ENCODE peak calls at places on chromosomes 13 and 19, in eight cellular contexts. One of them, this sample, is unnamed.

GRCh38 chr19:3849092-3849491 is 19.7 kb downstream of the ZFR2 start:
- DNase-seq in left ventricle myocardium inferior: no peak
- DNase-seq in fibroblast of the aortic adventitia: no peak
- DNase-seq in esophagus squamous epithelium: no peak
- DNase-seq in fibroblast of lung: no peak
- DNase-seq in BJ: no peak
- DNase-seq in heart left ventricle: no peak
- DNase-seq in pancreas: no peak
- DNase-seq in this sample: no peak

GRCh38 chr19:39140594-39140993 is 15.0 kb downstream of the PAK4 start:
- DNase-seq in left ventricle myocardium inferior: no peak
- DNase-seq in fibroblast of the aortic adventitia: no peak
- DNase-seq in esophagus squamous epithelium: no peak
- DNase-seq in fibroblast of lung: no peak
- DNase-seq in BJ: no peak
- DNase-seq in heart left ventricle: no peak
- DNase-seq in pancreas: no peak
- DNase-seq in this sample: no peak

GRCh38 chr19:2457394-2458037 is 757 bp upstream of the LMNB2 start:
- DNase-seq in left ventricle myocardium inferior: no peak
- DNase-seq in fibroblast of the aortic adventitia: no peak
- DNase-seq in esophagus squamous epithelium: no peak
- DNase-seq in fibroblast of lung: no peak
- DNase-seq in BJ: no peak
- DNase-seq in heart left ventricle: no peak
- DNase-seq in pancreas: no peak
- DNase-seq in this sample: no peak

GRCh38 chr19:41427647-41428480 is 690 bp upstream of the B3GNT8 start:
- DNase-seq in left ventricle myocardium inferior: peak
- DNase-seq in fibroblast of the aortic adventitia: peak
- DNase-seq in esophagus squamous epithelium: no peak
- DNase-seq in fibroblast of lung: peak
- DNase-seq in BJ: no peak
- DNase-seq in heart left ventricle: no peak
- DNase-seq in pancreas: peak
- DNase-seq in this sample: no peak

GRCh38 chr19:47490847-47491246 is 6.8 kb upstream of the KPTN start:
- DNase-seq in left ventricle myocardium inferior: no peak
- DNase-seq in fibroblast of the aortic adventitia: no peak
- DNase-seq in esophagus squamous epithelium: no peak
- DNase-seq in fibroblast of lung: no peak
- DNase-seq in BJ: no peak
- DNase-seq in heart left ventricle: no peak
- DNase-seq in pancreas: no peak
- DNase-seq in this sample: no peak

GRCh38 chr13:65606622-65607021 is 1623.5 kb downstream of the PCDH9 start:
- DNase-seq in left ventricle myocardium inferior: no peak
- DNase-seq in fibroblast of the aortic adventitia: peak
- DNase-seq in esophagus squamous epithelium: no peak
- DNase-seq in fibroblast of lung: peak
- DNase-seq in BJ: no peak
- DNase-seq in heart left ventricle: no peak
- DNase-seq in pancreas: no peak
- DNase-seq in this sample: peak

GRCh38 chr13:107476068-107476467 is 739.3 kb downstream of the LIG4 start:
- DNase-seq in left ventricle myocardium inferior: no peak
- DNase-seq in fibroblast of the aortic adventitia: peak
- DNase-seq in esophagus squamous epithelium: no peak
- DNase-seq in fibroblast of lung: no peak
- DNase-seq in BJ: no peak
- DNase-seq in heart left ventricle: no peak
- DNase-seq in pancreas: no peak
- DNase-seq in this sample: no peak

GRCh38 chr19:49475191-49475932 is 1.3 kb downstream of the FLT3LG start:
- DNase-seq in left ventricle myocardium inferior: no peak
- DNase-seq in fibroblast of the aortic adventitia: no peak
- DNase-seq in esophagus squamous epithelium: no peak
- DNase-seq in fibroblast of lung: no peak
- DNase-seq in BJ: no peak
- DNase-seq in heart left ventricle: no peak
- DNase-seq in pancreas: no peak
- DNase-seq in this sample: no peak

GRCh38 chr19:50432221-50432626 is 468 bp upstream of the MYBPC2 start:
- DNase-seq in left ventricle myocardium inferior: no peak
- DNase-seq in fibroblast of the aortic adventitia: no peak
- DNase-seq in esophagus squamous epithelium: no peak
- DNase-seq in fibroblast of lung: no peak
- DNase-seq in BJ: no peak
- DNase-seq in heart left ventricle: no peak
- DNase-seq in pancreas: no peak
- DNase-seq in this sample: peak

GRCh38 chr13:92913840-92914239 is 312.8 kb upstream of the GPC6 start:
- DNase-seq in left ventricle myocardium inferior: no peak
- DNase-seq in fibroblast of the aortic adventitia: no peak
- DNase-seq in esophagus squamous epithelium: no peak
- DNase-seq in fibroblast of lung: no peak
- DNase-seq in BJ: no peak
- DNase-seq in heart left ventricle: no peak
- DNase-seq in pancreas: no peak
- DNase-seq in this sample: no peak

GRCh38 chr19:54532528-54532927 is 29.9 kb downstream of the LAIR2 start:
- DNase-seq in left ventricle myocardium inferior: no peak
- DNase-seq in fibroblast of the aortic adventitia: no peak
- DNase-seq in esophagus squamous epithelium: no peak
- DNase-seq in fibroblast of lung: no peak
- DNase-seq in BJ: no peak
- DNase-seq in heart left ventricle: no peak
- DNase-seq in pancreas: no peak
- DNase-seq in this sample: no peak

GRCh38 chr13:110123041-110123809 is 183.7 kb downstream of the COL4A1 start:
- DNase-seq in left ventricle myocardium inferior: no peak
- DNase-seq in fibroblast of the aortic adventitia: no peak
- DNase-seq in esophagus squamous epithelium: no peak
- DNase-seq in fibroblast of lung: no peak
- DNase-seq in BJ: no peak
- DNase-seq in heart left ventricle: no peak
- DNase-seq in pancreas: no peak
- DNase-seq in this sample: peak

GRCh38 chr19:49456351-49456750 is 3.3 kb downstream of the ALDH16A1 start:
- DNase-seq in left ventricle myocardium inferior: no peak
- DNase-seq in fibroblast of the aortic adventitia: no peak
- DNase-seq in esophagus squamous epithelium: no peak
- DNase-seq in fibroblast of lung: no peak
- DNase-seq in BJ: no peak
- DNase-seq in heart left ventricle: no peak
- DNase-seq in pancreas: no peak
- DNase-seq in this sample: no peak

GRCh38 chr13:39682310-39682709 is 26.8 kb downstream of the COG6 start:
- DNase-seq in left ventricle myocardium inferior: no peak
- DNase-seq in fibroblast of the aortic adventitia: no peak
- DNase-seq in esophagus squamous epithelium: no peak
- DNase-seq in fibroblast of lung: no peak
- DNase-seq in BJ: no peak
- DNase-seq in heart left ventricle: no peak
- DNase-seq in pancreas: no peak
- DNase-seq in this sample: no peak

GRCh38 chr13:39685652-39686051 is 30.2 kb downstream of the COG6 start:
- DNase-seq in left ventricle myocardium inferior: no peak
- DNase-seq in fibroblast of the aortic adventitia: no peak
- DNase-seq in esophagus squamous epithelium: no peak
- DNase-seq in fibroblast of lung: no peak
- DNase-seq in BJ: no peak
- DNase-seq in heart left ventricle: no peak
- DNase-seq in pancreas: no peak
- DNase-seq in this sample: no peak

GRCh38 chr13:39688278-39688677 is 32.8 kb downstream of the COG6 start:
- DNase-seq in left ventricle myocardium inferior: no peak
- DNase-seq in fibroblast of the aortic adventitia: no peak
- DNase-seq in esophagus squamous epithelium: no peak
- DNase-seq in fibroblast of lung: no peak
- DNase-seq in BJ: no peak
- DNase-seq in heart left ventricle: no peak
- DNase-seq in pancreas: no peak
- DNase-seq in this sample: no peak

GRCh38 chr13:39682788-39683187 is 27.3 kb downstream of the COG6 start:
- DNase-seq in left ventricle myocardium inferior: no peak
- DNase-seq in fibroblast of the aortic adventitia: no peak
- DNase-seq in esophagus squamous epithelium: no peak
- DNase-seq in fibroblast of lung: no peak
- DNase-seq in BJ: no peak
- DNase-seq in heart left ventricle: no peak
- DNase-seq in pancreas: no peak
- DNase-seq in this sample: no peak

GRCh38 chr13:39684531-39685137 is 29.2 kb downstream of the COG6 start:
- DNase-seq in left ventricle myocardium inferior: no peak
- DNase-seq in fibroblast of the aortic adventitia: peak
- DNase-seq in esophagus squamous epithelium: no peak
- DNase-seq in fibroblast of lung: peak
- DNase-seq in BJ: peak
- DNase-seq in heart left ventricle: no peak
- DNase-seq in pancreas: no peak
- DNase-seq in this sample: peak
- TF ChIP-seq CTCF in left ventricle myocardium inferior: peak
- TF ChIP-seq CTCF in fibroblast of the aortic adventitia: no peak
- TF ChIP-seq CTCF in esophagus squamous epithelium: peak
- TF ChIP-seq CTCF in fibroblast of lung: no peak
- TF ChIP-seq CTCF in BJ: peak
- TF ChIP-seq CTCF in heart left ventricle: peak
- TF ChIP-seq CTCF in pancreas: no peak
- TF ChIP-seq CTCF in this sample: no peak

DNA sequence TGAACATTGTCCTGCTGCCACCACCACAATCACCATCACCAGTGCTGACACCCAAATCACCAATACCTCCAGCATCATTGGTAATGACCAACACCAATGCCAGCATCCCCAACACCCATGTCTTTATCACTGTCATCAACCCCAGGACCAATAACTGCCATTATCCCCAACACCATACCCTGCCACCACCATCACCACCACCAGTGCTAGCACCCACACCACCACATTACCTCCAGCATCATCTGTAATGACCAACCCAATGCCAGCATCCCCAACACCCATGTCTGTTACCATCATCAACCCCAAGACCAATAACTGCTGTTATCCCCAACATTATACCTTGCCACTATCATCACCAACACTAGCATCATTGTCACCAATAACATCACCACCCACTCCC is 2.6 kb downstream of the LGI4 start:
- DNase-seq in left ventricle myocardium inferior: no peak
- DNase-seq in fibroblast of the aortic adventitia: no peak
- DNase-seq in esophagus squamous epithelium: no peak
- DNase-seq in fibroblast of lung: no peak
- DNase-seq in BJ: no peak
- DNase-seq in heart left ventricle: no peak
- DNase-seq in pancreas: no peak
- DNase-seq in this sample: no peak
- H3K4me3 ChIP-seq in left ventricle myocardium inferior: no peak
- H3K4me3 ChIP-seq in fibroblast of the aortic adventitia: no peak
- H3K4me3 ChIP-seq in esophagus squamous epithelium: no peak
- H3K4me3 ChIP-seq in fibroblast of lung: no peak
- H3K4me3 ChIP-seq in BJ: no peak
- H3K4me3 ChIP-seq in heart left ventricle: no peak
- H3K4me3 ChIP-seq in pancreas: no peak
- H3K4me3 ChIP-seq in this sample: no peak

DNA sequence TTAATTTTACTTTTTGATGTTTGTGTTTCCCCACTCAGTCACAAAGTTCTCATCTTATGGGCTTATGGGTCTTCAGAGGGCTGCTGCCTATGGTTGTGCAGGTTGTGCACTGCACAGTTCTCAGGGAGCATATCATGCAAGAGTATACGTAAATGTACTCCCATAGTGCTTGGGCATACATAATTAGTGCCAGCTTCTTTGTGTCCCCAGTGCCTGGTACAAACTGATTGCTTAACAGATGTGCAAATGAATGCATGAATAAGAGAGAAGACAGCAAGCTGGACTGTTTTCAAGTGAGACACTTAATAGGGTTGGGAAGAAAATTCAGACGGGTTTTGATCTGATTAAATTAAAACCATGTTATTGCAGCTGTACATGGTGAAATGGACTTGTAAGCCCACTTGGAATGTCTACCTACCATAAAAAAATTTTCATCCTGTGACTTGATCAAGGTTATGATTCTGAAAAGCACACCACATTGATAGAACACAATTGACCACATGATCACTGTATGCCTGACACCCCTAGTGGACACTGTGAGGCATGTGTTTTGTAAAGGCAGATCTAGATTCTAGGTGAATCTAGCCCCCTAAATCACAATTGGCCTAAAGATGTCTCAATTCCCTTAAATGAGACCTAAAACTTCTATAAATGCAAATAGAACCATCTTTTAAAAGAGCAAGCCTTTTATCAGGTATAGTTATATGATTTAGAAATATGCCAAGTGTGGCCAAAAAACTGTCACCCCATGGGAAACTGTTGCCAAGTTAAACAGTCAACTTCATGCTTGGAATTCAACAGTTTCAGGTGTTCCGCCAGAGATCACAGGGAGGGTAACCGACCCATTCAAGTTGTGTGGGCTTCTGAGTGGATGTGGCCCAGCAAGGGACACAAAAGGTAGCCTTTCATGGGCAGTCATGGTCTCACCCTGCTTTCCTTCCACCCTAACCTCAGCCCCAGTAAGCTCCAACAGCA is 27.9 kb downstream of the FAM124A start:
- DNase-seq in left ventricle myocardium inferior: no peak
- DNase-seq in fibroblast of the aortic adventitia: no peak
- DNase-seq in esophagus squamous epithelium: no peak
- DNase-seq in fibroblast of lung: no peak
- DNase-seq in BJ: no peak
- DNase-seq in heart left ventricle: no peak
- DNase-seq in pancreas: no peak
- DNase-seq in this sample: no peak
- TF ChIP-seq CTCF in left ventricle myocardium inferior: peak
- TF ChIP-seq CTCF in fibroblast of the aortic adventitia: peak
- TF ChIP-seq CTCF in esophagus squamous epithelium: peak
- TF ChIP-seq CTCF in fibroblast of lung: peak
- TF ChIP-seq CTCF in BJ: peak
- TF ChIP-seq CTCF in heart left ventricle: no peak
- TF ChIP-seq CTCF in pancreas: peak
- TF ChIP-seq CTCF in this sample: peak

DNA sequence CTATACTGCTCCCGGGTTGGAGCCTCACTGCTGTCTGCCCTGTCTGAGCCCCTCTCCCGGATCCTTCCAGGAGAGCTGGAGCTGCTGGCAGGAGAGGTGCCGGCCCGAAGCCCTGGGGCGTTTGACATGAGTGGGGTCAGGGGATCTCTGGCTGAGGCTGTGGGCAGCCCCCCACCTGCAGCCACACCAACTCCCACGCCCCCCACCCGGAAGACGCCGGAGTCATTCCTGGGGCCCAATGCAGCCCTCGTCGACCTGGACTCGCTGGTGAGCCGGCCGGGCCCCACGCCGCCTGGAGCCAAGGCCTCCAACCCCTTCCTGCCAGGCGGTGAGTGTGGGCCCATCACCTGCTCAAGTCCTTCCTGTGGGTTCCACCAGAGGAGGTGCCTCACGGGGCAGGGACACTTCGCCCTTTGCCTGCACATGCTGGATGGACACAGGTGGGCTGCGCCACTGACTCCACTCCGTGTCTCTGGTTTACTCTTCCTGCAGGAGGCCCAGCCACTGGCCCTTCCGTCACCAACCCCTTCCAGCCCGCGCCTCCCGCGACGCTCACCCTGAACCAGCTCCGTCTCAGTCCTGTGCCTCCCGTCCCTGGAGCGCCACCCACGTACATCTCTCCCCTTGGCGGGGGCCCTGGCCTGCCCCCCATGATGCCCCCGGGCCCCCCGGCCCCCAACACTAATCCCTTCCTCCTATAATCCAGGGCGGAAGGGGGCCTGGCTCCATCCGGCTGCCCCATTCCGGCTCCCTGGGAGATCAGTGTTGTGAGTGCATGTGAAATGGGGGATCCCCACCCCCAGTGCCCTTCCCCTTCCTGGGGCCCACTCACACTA is 19.8 kb downstream of the EPN1 start:
- DNase-seq in left ventricle myocardium inferior: peak
- DNase-seq in fibroblast of the aortic adventitia: no peak
- DNase-seq in esophagus squamous epithelium: no peak
- DNase-seq in fibroblast of lung: no peak
- DNase-seq in BJ: no peak
- DNase-seq in heart left ventricle: no peak
- DNase-seq in pancreas: no peak
- DNase-seq in this sample: no peak
- H3K4me3 ChIP-seq in left ventricle myocardium inferior: no peak
- H3K4me3 ChIP-seq in fibroblast of the aortic adventitia: no peak
- H3K4me3 ChIP-seq in esophagus squamous epithelium: no peak
- H3K4me3 ChIP-seq in fibroblast of lung: no peak
- H3K4me3 ChIP-seq in BJ: no peak
- H3K4me3 ChIP-seq in heart left ventricle: no peak
- H3K4me3 ChIP-seq in pancreas: no peak
- H3K4me3 ChIP-seq in this sample: no peak

This sample was measured in astrocyte of the spinal cord.